ENCODE peak calls at places on chromosomes 12 and 14, in ten cellular contexts. P is KBM-7; Y is NCI-H774; G is HEK293T; A is right lobe of liver; D is endothelial cell; E is memory B cell; W is natural killer cell; Z is stimulated activated CD4-positive, alpha-beta T cell treated with anti-CD3 and anti-CD28 coated beads, TNF-alpha, amount 100 ng/mL, for 1 hour; Q is RPMI7951. K is an unnamed sample.

GRCh38 chr12:53061404-53062010 is 11.6 kb downstream of the TNS2 start:
- DNase-seq in Y (peak; percentile 92), Q (no peak), W (no peak), Z (no peak), G (no peak), E (no peak), D (no peak), A (peak; percentile 95), P (no peak), K (no peak)

GRCh38 chr14:87430810-87431209 is 562.2 kb downstream of the GALC start:
- DNase-seq in G (no peak), W (no peak), D (no peak), Y (no peak), Q (no peak), Z (no peak), A (no peak), E (no peak), P (no peak), K (no peak)

GRCh38 chr12:44034916-44035315 is 199.0 kb downstream of the TMEM117 start:
- DNase-seq in Z (no peak), P (no peak), D (no peak), G (no peak), A (no peak), E (no peak), Q (no peak), Y (no peak), W (no peak), K (no peak)

GRCh38 chr14:84087986-84088531 is 1441.9 kb upstream of the FLRT2 start:
- DNase-seq in G (no peak), Z (no peak), E (no peak), W (no peak), D (no peak), Q (no peak), A (no peak), Y (no peak), P (no peak), K (no peak)

GRCh38 chr14:106044949-106045596 is 518.7 kb downstream of the TMEM121 start:
- DNase-seq in E (peak; percentile 36), P (peak; percentile 76), Y (no peak), W (peak; percentile 76), G (peak; percentile 9), Q (peak; percentile 47), D (no peak), A (no peak), Z (peak; percentile 75), K (no peak)

GRCh38 chr12:50120521-50120920 is 8.5 kb downstream of the COX14 start:
- DNase-seq in A (no peak), Q (no peak), G (no peak), E (no peak), D (no peak), Z (no peak), P (no peak), W (no peak), Y (no peak), K (no peak)

GRCh38 chr14:102545461-102546265 is 36.1 kb upstream of the ANKRD9 start:
- DNase-seq in P (no peak), W (no peak), Q (peak; percentile 43), E (no peak), A (no peak), G (no peak), Y (no peak), D (peak; percentile 30), Z (no peak), K (peak; percentile 43)

GRCh38 chr12:124512667-124513296 is 54.6 kb downstream of the NCOR2 start:
- DNase-seq in P (no peak), D (peak; percentile 46), Q (peak; percentile 97), Z (no peak), A (no peak), W (no peak), G (no peak), E (no peak), Y (no peak), K (peak; percentile 69)

GRCh38 chr14:99320621-99321235 is 48.7 kb upstream of the BCL11B start:
- DNase-seq in W (peak; percentile 46), A (no peak), Q (no peak), D (no peak), E (no peak), G (peak; percentile 5), P (no peak), Z (no peak), Y (no peak), K (no peak)

GRCh38 chr12:17591113-17591512 is 498.9 kb downstream of the RERGL start:
- DNase-seq in A (no peak), E (no peak), D (no peak), P (no peak), W (no peak), G (no peak), Q (no peak), Z (no peak), Y (no peak), K (no peak)

GRCh38 chr12:78185109-78185508 is 354.4 kb downstream of the NAV3 start:
- DNase-seq in Q (peak; percentile 15), Y (no peak), D (no peak), A (no peak), E (no peak), W (no peak), Z (no peak), P (no peak), G (no peak), K (no peak)

GRCh38 chr14:22567437-22567836 is 21.6 kb downstream of the DAD1 start:
- DNase-seq in Y (no peak), P (no peak), G (no peak), E (no peak), D (no peak), Z (no peak), A (no peak), W (no peak), Q (no peak), K (no peak)

GRCh38 chr14:105050551-105050897 is 14.7 kb downstream of the GPR132 start:
- DNase-seq in P (peak; percentile 79), G (no peak), Y (peak; percentile 16), W (no peak), A (no peak), Q (peak; percentile 44), D (no peak), E (no peak), Z (no peak), K (no peak)

GRCh38 chr14:48586099-48586498 is 910.7 kb upstream of the MDGA2 start:
- DNase-seq in W (no peak), A (no peak), D (no peak), Q (no peak), Y (no peak), G (no peak), P (no peak), Z (no peak), E (no peak), K (no peak)

GRCh38 chr14:65487783-65488578 is 75.5 kb downstream of the FUT8 start:
- DNase-seq in G (no peak), Z (no peak), E (no peak), Y (no peak), D (no peak), W (no peak), Q (no peak), P (no peak), A (no peak), K (no peak)

GRCh38 chr14:73782623-73783022 is 68.4 kb upstream of the PNMA1 start:
- DNase-seq in G (no peak), Q (no peak), A (no peak), E (no peak), Z (no peak), Y (no peak), D (no peak), P (no peak), W (no peak), K (no peak)

GRCh38 chr12:26058308-26058707 is 66.5 kb downstream of the BHLHE41 start:
- DNase-seq in P (peak; percentile 11), W (no peak), E (no peak), D (no peak), A (no peak), Z (no peak), Y (no peak), Q (no peak), G (no peak), K (no peak)

GRCh38 chr14:61460853-61461611 is 139.7 kb downstream of the PRKCH start:
- DNase-seq in Q (no peak), E (no peak), D (no peak), Z (no peak), Y (no peak), A (peak; percentile 47), P (no peak), W (no peak), G (no peak), K (no peak)

GRCh38 chr12:108899145-108899544 is 19.3 kb downstream of the DAO start:
- DNase-seq in Q (no peak), W (no peak), G (no peak), P (no peak), A (no peak), Z (no peak), D (no peak), E (no peak), Y (no peak), K (no peak)

GRCh38 chr12:96044017-96044985 is 8.9 kb upstream of the LTA4H start:
- DNase-seq in G (no peak), D (no peak), E (no peak), P (no peak), A (no peak), Q (peak; percentile 60), Z (no peak), W (no peak), Y (no peak), K (no peak)

GRCh38 chr12:464484-465267 is 4.9 kb downstream of the B4GALNT3 start:
- DNase-seq in Y (no peak), W (no peak), A (no peak), E (no peak), P (no peak), D (no peak), G (no peak), Q (peak; percentile 16), Z (no peak), K (no peak)

GRCh38 chr14:64730061-64730440 is 25.8 kb downstream of the PLEKHG3 start:
- DNase-seq in G (no peak), Z (no peak), D (no peak), Y (no peak), W (no peak), P (no peak), E (no peak), A (no peak), Q (no peak), K (no peak)